ENCODE peak calls at places on chromosomes 5 and 9, in ten cellular contexts. J, N, M, W, B, D, V, Q, F and Y are unnamed samples.

GRCh38 chr5:146024034-146024433 is 81.3 kb downstream of the PLAC8L1 start:
- DNase-seq in J (no peak), N (no peak), M (no peak), W (no peak), B (no peak), D (no peak), V (no peak), Q (no peak), F (no peak), Y (no peak)

GRCh38 chr5:94776167-94776566 is 157.7 kb downstream of the SLF1 start:
- DNase-seq in J (no peak), N (no peak), M (no peak), W (no peak), B (no peak), D (no peak), V (no peak), Q (peak), F (no peak), Y (no peak)

GRCh38 chr5:118937393-118938061 is 50.8 kb downstream of the DTWD2 start:
- DNase-seq in J (no peak), N (no peak), M (no peak), W (peak), B (no peak), D (no peak), V (no peak), Q (no peak), F (no peak), Y (no peak)

GRCh38 chr5:172530835-172531703 is 76.7 kb upstream of the SH3PXD2B start:
- DNase-seq in J (no peak), N (no peak), M (peak), W (no peak), B (no peak), D (no peak), V (no peak), Q (no peak), F (no peak), Y (no peak)

GRCh38 chr5:61162832-61163567 is 732 bp upstream of the SMIM15 start:
- DNase-seq in J (no peak), N (no peak), M (no peak), W (peak), B (peak), D (peak), V (no peak), Q (peak), F (peak), Y (no peak)

GRCh38 chr5:147504001-147504400 is 5.9 kb downstream of the DPYSL3 start:
- DNase-seq in J (no peak), N (no peak), M (no peak), W (no peak), B (no peak), D (no peak), V (no peak), Q (peak), F (no peak), Y (no peak)

GRCh38 chr5:82467006-82467561 is 188.9 kb upstream of the RPS23 start:
- DNase-seq in J (no peak), N (no peak), M (no peak), W (no peak), B (no peak), D (no peak), V (no peak), Q (peak), F (no peak), Y (no peak)

GRCh38 chr5:57316798-57317327 is 143.0 kb downstream of the GPBP1 start:
- DNase-seq in J (no peak), N (no peak), M (no peak), W (no peak), B (no peak), D (peak), V (no peak), Q (peak), F (no peak), Y (no peak)

GRCh38 chr9:114220129-114220541 is 64.8 kb downstream of the COL27A1 start:
- DNase-seq in J (no peak), N (no peak), M (no peak), W (no peak), B (no peak), D (peak), V (no peak), Q (no peak), F (no peak), Y (no peak)